ENCODE peak calls at places on chromosomes 7 and 10, in eight cellular contexts. X is suprapubic skin, V is SK-N-SH, P is upper lobe of left lung, A is breast epithelium, K is transverse colon, Q is HCT116, U is HL-60. B is an unnamed sample.

GRCh38 chr10:29948971-29949370 is 110.4 kb downstream of the JCAD start:
- DNase-seq in X (no peak), V (no peak), P (no peak), A (peak), K (no peak), Q (no peak), U (no peak), B (no peak)

GRCh38 chr10:26696786-26697162 is 727 bp upstream of the PDSS1 start:
- DNase-seq in X (no peak), V (no peak), P (no peak), A (no peak), K (no peak), Q (peak), U (peak), B (no peak)

GRCh38 chr10:114471906-114472873 is 67.9 kb upstream of the AFAP1L2 start:
- DNase-seq in X (no peak), V (no peak), P (no peak), A (no peak), K (peak), Q (no peak), U (no peak), B (no peak)

GRCh38 chr7:92813390-92814024 is 22.9 kb downstream of the CDK6 start:
- DNase-seq in X (no peak), V (no peak), P (no peak), A (no peak), K (no peak), Q (no peak), U (no peak), B (no peak)

GRCh38 chr7:148485618-148486017 is 104.9 kb upstream of the C7orf33 start:
- DNase-seq in X (no peak), V (no peak), P (no peak), A (no peak), K (peak), Q (no peak), U (no peak), B (no peak)

GRCh38 chr7:5232485-5232837 is 42.4 kb downstream of the WIPI2 start:
- DNase-seq in X (no peak), V (no peak), P (no peak), A (no peak), K (no peak), Q (no peak), U (no peak), B (no peak)

GRCh38 chr7:122803323-122803722 is 82.9 kb downstream of the CADPS2 start:
- DNase-seq in X (no peak), V (no peak), P (no peak), A (no peak), K (no peak), Q (peak), U (no peak), B (no peak)

GRCh38 chr10:3526721-3527120 is 258.3 kb downstream of the KLF6 start:
- DNase-seq in X (no peak), V (no peak), P (no peak), A (no peak), K (no peak), Q (no peak), U (no peak), B (no peak)

GRCh38 chr10:68981074-68981473 is 7.5 kb upstream of the KIFBP start:
- DNase-seq in X (no peak), V (no peak), P (no peak), A (no peak), K (no peak), Q (no peak), U (no peak), B (no peak)

GRCh38 chr10:123870260-123870659 is 21.3 kb downstream of the CPXM2 start:
- DNase-seq in X (no peak), V (no peak), P (no peak), A (no peak), K (no peak), Q (no peak), U (no peak), B (no peak)
- TF ChIP-seq POLR2AphosphoS5 in X (no peak), V (no peak), P (no peak), A (no peak), K (no peak), Q (no peak), U (no peak), B (peak)

GRCh38 chr7:20235303-20235702 is 18.1 kb upstream of the MACC1 start:
- DNase-seq in X (no peak), V (no peak), P (no peak), A (no peak), K (no peak), Q (no peak), U (no peak), B (no peak)
- H3K27ac ChIP-seq in X (no peak), V (no peak), P (no peak), A (no peak), K (no peak), Q (no peak), U (no peak), B (no peak)

GRCh38 chr7:25752169-25752568 is 399.8 kb upstream of the NFE2L3 start:
- DNase-seq in X (no peak), V (peak), P (no peak), A (no peak), K (no peak), Q (no peak), U (no peak), B (peak)

GRCh38 chr7:25752967-25753791 is 398.8 kb upstream of the NFE2L3 start:
- DNase-seq in X (no peak), V (no peak), P (no peak), A (peak), K (no peak), Q (no peak), U (no peak), B (peak)

GRCh38 chr7:25754751-25755150 is 397.2 kb upstream of the NFE2L3 start:
- DNase-seq in X (no peak), V (no peak), P (no peak), A (no peak), K (no peak), Q (no peak), U (no peak), B (no peak)

GRCh38 chr7:25753837-25754236 is 398.2 kb upstream of the NFE2L3 start:
- DNase-seq in X (no peak), V (no peak), P (no peak), A (no peak), K (no peak), Q (no peak), U (no peak), B (no peak)

DNA sequence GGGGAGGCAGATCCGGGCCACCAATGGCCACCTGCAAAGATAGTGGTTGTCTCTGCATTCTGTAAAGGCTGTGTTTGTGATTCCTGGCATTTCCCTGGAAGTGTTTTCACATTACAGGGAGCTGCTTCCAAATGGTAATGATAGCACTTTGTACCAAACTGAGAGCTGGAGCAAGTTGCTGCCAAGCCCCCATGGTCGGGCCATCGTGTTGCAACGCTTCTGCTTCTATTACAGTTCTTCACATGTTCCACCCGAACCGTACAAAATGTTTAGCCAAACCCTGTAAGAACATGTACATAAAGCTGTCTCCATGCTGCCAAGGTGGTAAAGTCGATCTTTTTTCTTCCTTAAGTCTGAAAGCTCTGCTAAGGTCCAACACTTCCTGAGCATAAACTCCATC is 397.7 kb upstream of the NFE2L3 start:
- DNase-seq in X (no peak), V (no peak), P (no peak), A (no peak), K (peak), Q (no peak), U (no peak), B (no peak)
- TF ChIP-seq POLR2AphosphoS5 in X (no peak), V (no peak), P (no peak), A (no peak), K (peak), Q (no peak), U (no peak), B (peak)

GRCh38 chr10:88120075-88120474 is 256.6 kb downstream of the PTEN start:
- DNase-seq in X (no peak), V (no peak), P (no peak), A (no peak), K (no peak), Q (no peak), U (peak), B (no peak)

GRCh38 chr10:88122571-88122970 is 259.1 kb downstream of the PTEN start:
- DNase-seq in X (no peak), V (no peak), P (no peak), A (no peak), K (no peak), Q (no peak), U (no peak), B (no peak)

GRCh38 chr10:88122145-88122544 is 258.7 kb downstream of the PTEN start:
- DNase-seq in X (no peak), V (no peak), P (no peak), A (no peak), K (no peak), Q (no peak), U (no peak), B (no peak)

GRCh38 chr10:88118769-88119559 is 255.5 kb downstream of the PTEN start:
- DNase-seq in X (no peak), V (no peak), P (no peak), A (no peak), K (no peak), Q (no peak), U (no peak), B (no peak)

GRCh38 chr10:88120599-88121333 is 257.3 kb downstream of the PTEN start:
- DNase-seq in X (no peak), V (no peak), P (peak), A (no peak), K (no peak), Q (no peak), U (peak), B (no peak)
- H3K27ac ChIP-seq in X (no peak), V (no peak), P (no peak), A (no peak), K (no peak), Q (peak), U (peak), B (no peak)

GRCh38 chr10:20998036-20998435 is 100.9 kb upstream of the NEBL start:
- DNase-seq in X (no peak), V (no peak), P (no peak), A (no peak), K (no peak), Q (no peak), U (no peak), B (no peak)

GRCh38 chr10:20999713-21000112 is 102.6 kb upstream of the NEBL start:
- DNase-seq in X (no peak), V (no peak), P (no peak), A (no peak), K (no peak), Q (no peak), U (no peak), B (no peak)

GRCh38 chr10:20993387-20994170 is 96.5 kb upstream of the NEBL start:
- DNase-seq in X (no peak), V (no peak), P (no peak), A (no peak), K (no peak), Q (no peak), U (no peak), B (no peak)

GRCh38 chr10:20991526-20991925 is 94.4 kb upstream of the NEBL start:
- DNase-seq in X (no peak), V (no peak), P (no peak), A (no peak), K (no peak), Q (no peak), U (no peak), B (no peak)

GRCh38 chr10:20995123-20995978 is 98.2 kb upstream of the NEBL start:
- DNase-seq in X (no peak), V (peak), P (no peak), A (no peak), K (no peak), Q (no peak), U (no peak), B (peak)
- TF ChIP-seq POLR2AphosphoS5 in X (no peak), V (no peak), P (no peak), A (no peak), K (no peak), Q (no peak), U (no peak), B (no peak)